ENCODE peak calls at places on chromosomes 1 and 21, in five cellular contexts. One of them, this sample, is unnamed.

GRCh38 chr1:24871306-24871901 is 58.7 kb downstream of the RUNX3 start:
- DNase-seq in AG10803: no peak
- DNase-seq in heart left ventricle: no peak
- DNase-seq in Karpas-422: no peak
- DNase-seq in adipocyte: no peak
- DNase-seq in this sample: no peak

GRCh38 chr1:232111616-232112015 is 485.0 kb downstream of the DISC1 start:
- DNase-seq in AG10803: peak; percentile 83
- DNase-seq in adipocyte: no peak
- DNase-seq in heart left ventricle: no peak
- DNase-seq in Karpas-422: no peak
- DNase-seq in this sample: no peak

GRCh38 chr1:169604781-169605560 is 18.7 kb upstream of the F5 start:
- DNase-seq in Karpas-422: no peak
- DNase-seq in adipocyte: no peak
- DNase-seq in AG10803: no peak
- DNase-seq in heart left ventricle: no peak
- DNase-seq in this sample: peak; percentile 19

GRCh38 chr1:10106241-10106640 is 73.5 kb downstream of the UBE4B start:
- DNase-seq in AG10803: no peak
- DNase-seq in Karpas-422: no peak
- DNase-seq in adipocyte: no peak
- DNase-seq in heart left ventricle: no peak
- DNase-seq in this sample: no peak

GRCh38 chr1:117346206-117346928 is 20.9 kb upstream of the MAN1A2 start:
- DNase-seq in Karpas-422: no peak
- DNase-seq in adipocyte: no peak
- DNase-seq in heart left ventricle: no peak
- DNase-seq in AG10803: peak; percentile 11
- DNase-seq in this sample: no peak

GRCh38 chr1:223837206-223837605 is 8.5 kb downstream of the TP53BP2 start:
- DNase-seq in AG10803: no peak
- DNase-seq in heart left ventricle: no peak
- DNase-seq in Karpas-422: no peak
- DNase-seq in adipocyte: no peak
- DNase-seq in this sample: no peak

GRCh38 chr1:45414746-45415145 is 74.5 kb upstream of the MUTYH start:
- DNase-seq in Karpas-422: no peak
- DNase-seq in adipocyte: no peak
- DNase-seq in AG10803: no peak
- DNase-seq in heart left ventricle: no peak
- DNase-seq in this sample: no peak

GRCh38 chr1:234235373-234235772 is 137.9 kb upstream of the COA6 start:
- DNase-seq in adipocyte: no peak
- DNase-seq in heart left ventricle: no peak
- DNase-seq in Karpas-422: no peak
- DNase-seq in AG10803: peak; percentile 6
- DNase-seq in this sample: no peak

GRCh38 chr21:16079830-16080229 is 350.0 kb downstream of the USP25 start:
- DNase-seq in Karpas-422: no peak
- DNase-seq in heart left ventricle: no peak
- DNase-seq in AG10803: peak; percentile 29
- DNase-seq in adipocyte: peak; percentile 76
- DNase-seq in this sample: no peak

GRCh38 chr1:30300669-30301068 is 422.7 kb downstream of the MATN1 start:
- DNase-seq in heart left ventricle: no peak
- DNase-seq in Karpas-422: no peak
- DNase-seq in AG10803: no peak
- DNase-seq in adipocyte: no peak
- DNase-seq in this sample: no peak

GRCh38 chr1:183246436-183246835 is 60.4 kb downstream of the LAMC2 start:
- DNase-seq in adipocyte: no peak
- DNase-seq in Karpas-422: no peak
- DNase-seq in AG10803: peak; percentile 53
- DNase-seq in heart left ventricle: no peak
- DNase-seq in this sample: no peak

GRCh38 chr1:111730282-111730681 is 8.9 kb downstream of the INKA2 start:
- DNase-seq in Karpas-422: no peak
- DNase-seq in AG10803: no peak
- DNase-seq in heart left ventricle: no peak
- DNase-seq in adipocyte: no peak
- DNase-seq in this sample: no peak

GRCh38 chr1:227805606-227806197 is 9.8 kb upstream of the PRSS38 start:
- DNase-seq in AG10803: peak; percentile 96
- DNase-seq in adipocyte: peak; percentile 69
- DNase-seq in Karpas-422: no peak
- DNase-seq in heart left ventricle: no peak
- DNase-seq in this sample: no peak

GRCh38 chr1:36199934-36200741 is 24.1 kb upstream of the THRAP3 start:
- DNase-seq in heart left ventricle: no peak
- DNase-seq in adipocyte: peak; percentile 28
- DNase-seq in Karpas-422: no peak
- DNase-seq in AG10803: peak; percentile 26
- DNase-seq in this sample: peak; percentile 74

GRCh38 chr1:235906436-235906835 is 39.7 kb upstream of the LYST start:
- DNase-seq in heart left ventricle: no peak
- DNase-seq in Karpas-422: no peak
- DNase-seq in adipocyte: no peak
- DNase-seq in AG10803: no peak
- DNase-seq in this sample: no peak

GRCh38 chr1:106526650-106527049 is 529.8 kb upstream of the PRMT6 start:
- DNase-seq in heart left ventricle: no peak
- DNase-seq in AG10803: peak; percentile 73
- DNase-seq in adipocyte: peak; percentile 73
- DNase-seq in Karpas-422: no peak
- DNase-seq in this sample: no peak

GRCh38 chr1:33081554-33082305 is 777 bp downstream of the AZIN2 start:
- DNase-seq in adipocyte: peak; percentile 41
- DNase-seq in heart left ventricle: no peak
- DNase-seq in AG10803: no peak
- DNase-seq in Karpas-422: no peak
- DNase-seq in this sample: peak; percentile 49

GRCh38 chr1:38576241-38576640 is 283.3 kb downstream of the RRAGC start:
- DNase-seq in Karpas-422: no peak
- DNase-seq in adipocyte: no peak
- DNase-seq in AG10803: no peak
- DNase-seq in heart left ventricle: no peak
- DNase-seq in this sample: no peak

GRCh38 chr1:73998348-73998959 is 199.5 kb downstream of the LRRIQ3 start:
- DNase-seq in adipocyte: peak; percentile 61
- DNase-seq in heart left ventricle: no peak
- DNase-seq in AG10803: peak; percentile 62
- DNase-seq in Karpas-422: peak; percentile 77
- DNase-seq in this sample: no peak

GRCh38 chr1:245095903-245096302 is 58.9 kb upstream of the KIF26B start:
- DNase-seq in AG10803: no peak
- DNase-seq in Karpas-422: no peak
- DNase-seq in heart left ventricle: no peak
- DNase-seq in adipocyte: peak; percentile 8
- DNase-seq in this sample: no peak

GRCh38 chr1:173393655-173393993 is 83.5 kb upstream of the PRDX6 start:
- DNase-seq in AG10803: peak; percentile 94
- DNase-seq in heart left ventricle: no peak
- DNase-seq in Karpas-422: no peak
- DNase-seq in adipocyte: peak; percentile 85
- DNase-seq in this sample: no peak

GRCh38 chr1:31959521-31959920 is 21.4 kb upstream of the PTP4A2 start:
- DNase-seq in AG10803: no peak
- DNase-seq in adipocyte: no peak
- DNase-seq in Karpas-422: no peak
- DNase-seq in heart left ventricle: no peak
- DNase-seq in this sample: no peak
- H3K4me3 ChIP-seq in AG10803: no peak overlapping the region
- H3K4me3 ChIP-seq in adipocyte: no peak overlapping the region
- H3K4me3 ChIP-seq in Karpas-422: no peak overlapping the region
- H3K4me3 ChIP-seq in heart left ventricle: no peak overlapping the region
- H3K4me3 ChIP-seq in this sample: no peak overlapping the region

GRCh38 chr1:100626397-100626796 is 88.5 kb downstream of the GPR88 start:
- DNase-seq in Karpas-422: peak; percentile 26
- DNase-seq in AG10803: no peak
- DNase-seq in heart left ventricle: no peak
- DNase-seq in adipocyte: no peak
- DNase-seq in this sample: no peak
- H3K4me3 ChIP-seq in Karpas-422: no peak overlapping the region
- H3K4me3 ChIP-seq in AG10803: no peak overlapping the region
- H3K4me3 ChIP-seq in heart left ventricle: no peak overlapping the region
- H3K4me3 ChIP-seq in adipocyte: no peak overlapping the region
- H3K4me3 ChIP-seq in this sample: no peak overlapping the region

GRCh38 chr1:53438427-53439336 is 20.5 kb upstream of the DMRTB1 start:
- DNase-seq in adipocyte: no peak
- DNase-seq in AG10803: no peak
- DNase-seq in Karpas-422: peak; percentile 2
- DNase-seq in heart left ventricle: no peak
- DNase-seq in this sample: no peak
- H3K4me3 ChIP-seq in adipocyte: no peak overlapping the region
- H3K4me3 ChIP-seq in AG10803: no peak overlapping the region
- H3K4me3 ChIP-seq in Karpas-422: no peak overlapping the region
- H3K4me3 ChIP-seq in heart left ventricle: no peak overlapping the region
- H3K4me3 ChIP-seq in this sample: no peak overlapping the region

DNA sequence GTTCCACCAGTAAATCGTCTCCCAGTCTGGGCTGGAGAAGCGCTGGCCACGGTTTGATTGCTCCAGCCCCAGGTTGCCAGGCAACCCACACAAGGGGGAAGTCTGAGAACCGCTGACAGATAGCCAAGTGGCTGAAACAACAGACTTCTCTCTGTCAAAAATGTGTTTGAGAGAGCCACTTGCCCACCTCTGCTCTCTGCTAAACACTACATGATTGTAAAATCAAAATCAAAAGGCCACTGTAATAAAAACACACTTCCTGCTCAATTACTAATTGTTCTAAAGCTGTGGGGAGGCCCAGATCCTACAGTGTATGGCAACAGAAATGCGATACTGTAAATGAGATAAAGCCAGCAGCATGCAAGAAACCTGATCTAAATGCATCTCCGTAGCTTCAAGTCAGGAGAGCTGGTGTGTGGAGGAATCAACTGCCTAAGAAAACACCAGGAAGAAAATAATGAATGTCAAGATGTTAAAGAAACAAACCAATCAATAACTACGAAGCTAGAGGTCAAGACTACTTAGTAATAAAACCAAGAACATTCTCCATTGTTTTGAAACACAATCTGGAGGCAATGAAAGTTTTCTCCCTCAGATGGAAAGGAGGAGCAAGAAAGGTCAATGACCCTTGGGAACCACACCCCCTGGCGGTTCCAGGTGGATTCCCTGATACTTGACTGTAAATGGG is 121.2 kb downstream of the SLC45A1 start:
- DNase-seq in adipocyte: peak; percentile 85
- DNase-seq in AG10803: peak; percentile 89
- DNase-seq in heart left ventricle: peak; percentile 88
- DNase-seq in Karpas-422: peak; percentile 92
- DNase-seq in this sample: peak; percentile 91
- H3K4me3 ChIP-seq in adipocyte: peak overlapping the region; percentile 28
- H3K4me3 ChIP-seq in AG10803: no peak overlapping the region
- H3K4me3 ChIP-seq in heart left ventricle: no peak overlapping the region
- H3K4me3 ChIP-seq in Karpas-422: peak overlapping the region; percentile 54
- H3K4me3 ChIP-seq in this sample: no peak overlapping the region

GRCh38 chr1:20233866-20234265 is 47.5 kb upstream of the PLA2G2C start:
- DNase-seq in heart left ventricle: no peak
- DNase-seq in AG10803: no peak
- DNase-seq in adipocyte: no peak
- DNase-seq in Karpas-422: no peak
- DNase-seq in this sample: no peak
- H3K4me3 ChIP-seq in heart left ventricle: no peak overlapping the region
- H3K4me3 ChIP-seq in AG10803: no peak overlapping the region
- H3K4me3 ChIP-seq in adipocyte: no peak overlapping the region
- H3K4me3 ChIP-seq in Karpas-422: no peak overlapping the region
- H3K4me3 ChIP-seq in this sample: no peak overlapping the region

GRCh38 chr1:46801323-46802055 is 2.6 kb downstream of the CYP4B1 start:
- DNase-seq in heart left ventricle: no peak
- DNase-seq in adipocyte: no peak
- DNase-seq in Karpas-422: no peak
- DNase-seq in AG10803: no peak
- DNase-seq in this sample: no peak
- H3K4me3 ChIP-seq in heart left ventricle: peak overlapping the region; percentile 59
- H3K4me3 ChIP-seq in adipocyte: no peak overlapping the region
- H3K4me3 ChIP-seq in Karpas-422: no peak overlapping the region
- H3K4me3 ChIP-seq in AG10803: no peak overlapping the region
- H3K4me3 ChIP-seq in this sample: no peak overlapping the region

GRCh38 chr1:2233997-2234761 is 6.1 kb downstream of the SKI start:
- DNase-seq in heart left ventricle: peak; percentile 95
- DNase-seq in adipocyte: peak; percentile 98
- DNase-seq in AG10803: peak; percentile 98
- DNase-seq in Karpas-422: no peak
- DNase-seq in this sample: peak; percentile 96

GRCh38 chr1:2231667-2232254 is 3.6 kb downstream of the SKI start:
- DNase-seq in heart left ventricle: peak; percentile 89
- DNase-seq in adipocyte: peak; percentile 88
- DNase-seq in Karpas-422: no peak
- DNase-seq in AG10803: peak; percentile 87
- DNase-seq in this sample: peak; percentile 95

GRCh38 chr1:2232255-2232915 is 4.3 kb downstream of the SKI start:
- DNase-seq in heart left ventricle: no peak
- DNase-seq in Karpas-422: no peak
- DNase-seq in AG10803: peak; percentile 8
- DNase-seq in adipocyte: peak; percentile 11
- DNase-seq in this sample: no peak

GRCh38 chr1:2233468-2233867 is 5.3 kb downstream of the SKI start:
- DNase-seq in heart left ventricle: no peak
- DNase-seq in AG10803: no peak
- DNase-seq in Karpas-422: no peak
- DNase-seq in adipocyte: peak; percentile 31
- DNase-seq in this sample: no peak

DNA sequence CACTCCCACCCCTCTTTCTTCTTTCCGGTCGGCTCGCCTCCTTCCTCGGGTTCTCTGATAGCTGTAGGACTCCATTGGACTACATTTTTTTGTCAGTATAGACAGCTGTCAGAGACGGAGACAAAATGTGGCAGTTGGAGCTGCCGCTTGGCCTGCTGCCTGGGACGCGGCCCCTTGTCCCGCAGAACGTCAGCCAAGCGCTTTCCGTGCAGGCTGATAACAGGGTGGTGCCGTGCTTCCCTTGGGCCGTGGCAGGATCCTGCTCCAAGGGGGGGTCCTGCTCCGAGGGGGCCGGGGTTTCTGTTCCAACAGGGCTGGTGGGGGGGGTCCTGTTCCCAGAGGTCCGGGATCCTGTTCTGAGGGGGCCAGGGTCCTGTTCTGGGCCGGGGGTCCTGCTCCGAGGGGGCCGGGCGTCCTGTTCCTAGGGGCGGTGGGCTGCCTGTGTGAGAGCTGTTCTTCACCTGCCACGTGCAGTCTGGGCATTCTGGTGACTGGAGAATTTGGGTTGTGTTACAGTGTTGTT is 4.9 kb downstream of the SKI start:
- DNase-seq in heart left ventricle: no peak
- DNase-seq in Karpas-422: no peak
- DNase-seq in adipocyte: no peak
- DNase-seq in AG10803: peak; percentile 10
- DNase-seq in this sample: peak; percentile 86
- H3K4me3 ChIP-seq in heart left ventricle: peak overlapping the region; percentile 84
- H3K4me3 ChIP-seq in Karpas-422: no peak overlapping the region
- H3K4me3 ChIP-seq in adipocyte: peak overlapping the region; percentile 92
- H3K4me3 ChIP-seq in AG10803: peak overlapping the region; percentile 88
- H3K4me3 ChIP-seq in this sample: peak overlapping the region; percentile 94